ENCODE peak calls at places on chromosome 21, in five cellular contexts. Y, U, V, D and N are unnamed samples.

GRCh38 chr21:46056450-46056903 is 41.4 kb upstream of the COL6A2 start:
- DNase-seq in Y (peak), U (peak), V (peak), D (no peak), N (peak)

GRCh38 chr21:41510500-41510899 is 2.5 kb upstream of the TMPRSS2 start:
- DNase-seq in Y (no peak), U (no peak), V (peak), D (no peak), N (no peak)

GRCh38 chr21:46452719-46453118 is 6.0 kb upstream of the DIP2A start:
- DNase-seq in Y (no peak), U (no peak), V (no peak), D (no peak), N (no peak)

GRCh38 chr21:35945089-35945671 is 115.1 kb downstream of the SETD4 start:
- DNase-seq in Y (no peak), U (no peak), V (peak), D (no peak), N (no peak)

GRCh38 chr21:36255650-36256047 is 64.3 kb upstream of the MORC3 start:
- DNase-seq in Y (no peak), U (no peak), V (no peak), D (no peak), N (no peak)

GRCh38 chr21:39556176-39556575 is 56.6 kb upstream of the B3GALT5 start:
- DNase-seq in Y (no peak), U (no peak), V (no peak), D (no peak), N (no peak)

GRCh38 chr21:32131960-32132359 is 146.9 kb downstream of the MIS18A start:
- DNase-seq in Y (no peak), U (no peak), V (no peak), D (no peak), N (no peak)

GRCh38 chr21:41426656-41427311 is 745 bp downstream of the MX1 start:
- DNase-seq in Y (no peak), U (no peak), V (no peak), D (no peak), N (peak)

GRCh38 chr21:44925027-44925755 is 4.5 kb upstream of the ITGB2 start:
- DNase-seq in Y (no peak), U (no peak), V (no peak), D (peak), N (no peak)

GRCh38 chr21:46094401-46095105 is 3.4 kb upstream of the COL6A2 start:
- DNase-seq in Y (no peak), U (no peak), V (no peak), D (peak), N (no peak)

GRCh38 chr21:35420658-35421057 is 371.6 kb upstream of the RUNX1 start:
- DNase-seq in Y (no peak), U (no peak), V (no peak), D (no peak), N (no peak)

GRCh38 chr21:38993561-38993960 is 187.8 kb downstream of the ETS2 start:
- DNase-seq in Y (peak), U (no peak), V (peak), D (no peak), N (no peak)

GRCh38 chr21:25934130-25934529 is 199.4 kb downstream of the GABPA start:
- DNase-seq in Y (no peak), U (no peak), V (no peak), D (no peak), N (no peak)

GRCh38 chr21:44792653-44793052 is 9.0 kb downstream of the UBE2G2 start:
- DNase-seq in Y (no peak), U (no peak), V (no peak), D (no peak), N (no peak)

GRCh38 chr21:38992737-38993136 is 187.0 kb downstream of the ETS2 start:
- DNase-seq in Y (no peak), U (no peak), V (no peak), D (no peak), N (no peak)

GRCh38 chr21:38567577-38568360 is 69.5 kb upstream of the ERG start:
- DNase-seq in Y (no peak), U (no peak), V (no peak), D (no peak), N (no peak)

GRCh38 chr21:38821248-38821647 is 15.5 kb downstream of the ETS2 start:
- DNase-seq in Y (no peak), U (no peak), V (no peak), D (no peak), N (no peak)

GRCh38 chr21:14616303-14617039 is 70.4 kb upstream of the SAMSN1 start:
- DNase-seq in Y (no peak), U (no peak), V (no peak), D (no peak), N (no peak)

GRCh38 chr21:38839683-38840286 is 34.1 kb downstream of the ETS2 start:
- DNase-seq in Y (no peak), U (no peak), V (no peak), D (no peak), N (no peak)